ENCODE peak calls at places on chromosomes 7 and 10, in nine cellular contexts. V, X, H, Y, M, F, A, T and O are unnamed samples.
A peak's percentile ranks its signal among the peaks of the same experiment; 100 is the strongest.

GRCh38 chr7:155363852-155364600 is 66.3 kb downstream of the INSIG1 start:
- DNase-seq in M (no peak), A (no peak), T (no peak), H (no peak), Y (no peak), F (no peak), X (no peak), V (no peak), O (no peak)

GRCh38 chr7:148115308-148115707 is 475.3 kb upstream of the C7orf33 start:
- DNase-seq in V (no peak), X (no peak), H (no peak), Y (no peak), A (no peak), T (no peak), F (no peak), M (no peak), O (no peak)

GRCh38 chr7:145978769-145979168 is 137.8 kb upstream of the CNTNAP2 start:
- DNase-seq in H (no peak), M (no peak), A (no peak), T (peak; percentile 92), V (no peak), Y (no peak), X (no peak), F (no peak), O (peak; percentile 49)

GRCh38 chr7:65338346-65338745 is 35.3 kb upstream of the ZNF92 start:
- DNase-seq in F (no peak), V (no peak), Y (no peak), X (no peak), A (no peak), T (no peak), M (no peak), H (no peak), O (no peak)

GRCh38 chr10:132539431-132539839 is 1.8 kb downstream of the INPP5A start:
- DNase-seq in A (peak; percentile 74), T (no peak), V (peak; percentile 52), M (no peak), F (no peak), H (no peak), Y (no peak), X (no peak), O (peak; percentile 11)

GRCh38 chr7:22695476-22696132 is 31.4 kb upstream of the IL6 start:
- DNase-seq in M (no peak), F (no peak), V (no peak), Y (no peak), H (no peak), A (no peak), T (no peak), X (no peak), O (no peak)

GRCh38 chr10:73043766-73044377 is 52.8 kb downstream of the P4HA1 start:
- DNase-seq in T (no peak), V (no peak), H (no peak), F (no peak), M (no peak), A (no peak), X (no peak), Y (no peak), O (no peak)

GRCh38 chr7:45031829-45032228 is 31.8 kb downstream of the CCM2 start:
- DNase-seq in F (no peak), M (no peak), T (peak; percentile 72), H (no peak), Y (no peak), X (no peak), A (no peak), V (no peak), O (no peak)

GRCh38 chr7:28062197-28062988 is 118.2 kb downstream of the JAZF1 start:
- DNase-seq in T (peak; percentile 77), X (peak; percentile 19), H (peak; percentile 27), A (peak; percentile 78), Y (no peak), M (peak; percentile 77), F (no peak), V (peak; percentile 25), O (peak; percentile 70)

GRCh38 chr7:99837649-99838361 is 10.0 kb downstream of the CYP3A43 start:
- DNase-seq in A (no peak), T (no peak), V (no peak), M (no peak), X (no peak), F (no peak), Y (no peak), H (no peak), O (no peak)

GRCh38 chr7:70156052-70156451 is 557.8 kb downstream of the AUTS2 start:
- DNase-seq in T (no peak), X (no peak), M (no peak), H (no peak), V (no peak), F (no peak), Y (no peak), A (no peak), O (no peak)

GRCh38 chr7:111384065-111384891 is 178.0 kb downstream of the IMMP2L start:
- DNase-seq in Y (no peak), V (no peak), A (no peak), T (no peak), F (no peak), H (no peak), M (no peak), X (no peak), O (no peak)

GRCh38 chr7:82567356-82567755 is 123.8 kb upstream of the CACNA2D1 start:
- DNase-seq in M (no peak), X (no peak), V (no peak), A (no peak), T (no peak), Y (no peak), F (no peak), H (no peak), O (no peak)

GRCh38 chr10:80945267-80945880 is 407.7 kb downstream of the SH2D4B start:
- DNase-seq in Y (no peak), F (no peak), V (no peak), T (no peak), M (no peak), H (no peak), X (no peak), A (no peak), O (no peak)

GRCh38 chr10:30988831-30989458 is 42.7 kb downstream of the ZNF438 start:
- DNase-seq in Y (no peak), V (no peak), X (no peak), H (no peak), T (no peak), A (no peak), F (no peak), M (no peak), O (no peak)

GRCh38 chr7:70717553-70718248 is 414.2 kb upstream of the GALNT17 start:
- DNase-seq in Y (no peak), A (no peak), M (no peak), V (no peak), H (no peak), F (no peak), T (no peak), X (no peak), O (no peak)

GRCh38 chr10:99834410-99834809 is 52.0 kb downstream of the ABCC2 start:
- DNase-seq in M (no peak), A (no peak), X (peak; percentile 7), H (no peak), F (no peak), V (no peak), T (no peak), Y (no peak), O (no peak)

GRCh38 chr7:92557249-92557648 is 28.7 kb downstream of the RBM48 start:
- DNase-seq in Y (no peak), T (no peak), V (no peak), F (no peak), H (no peak), X (no peak), A (no peak), M (no peak), O (no peak)

GRCh38 chr10:48215148-48215982 is 59.1 kb downstream of the FRMPD2 start:
- DNase-seq in Y (no peak), H (no peak), T (peak; percentile 11), V (peak; percentile 12), A (no peak), M (no peak), F (no peak), X (no peak), O (no peak)

GRCh38 chr7:8638076-8638475 is 204.7 kb downstream of the NXPH1 start:
- DNase-seq in Y (no peak), T (peak; percentile 86), H (no peak), V (no peak), A (no peak), F (no peak), M (no peak), X (no peak), O (no peak)

GRCh38 chr7:146150153-146150552 is 33.6 kb downstream of the CNTNAP2 start:
- DNase-seq in Y (no peak), H (no peak), A (no peak), F (no peak), X (no peak), T (no peak), V (no peak), M (no peak), O (no peak)

GRCh38 chr7:95396136-95397032 is at the start of gene PON3:
- DNase-seq in V (peak; percentile 7), Y (no peak), X (no peak), H (no peak), T (peak; percentile 90), M (no peak), A (peak; percentile 62), F (no peak), O (no peak)

GRCh38 chr10:124579003-124579384 is 117.4 kb downstream of the LHPP start:
- DNase-seq in T (no peak), A (no peak), V (no peak), X (no peak), Y (no peak), H (no peak), M (peak; percentile 44), F (no peak), O (no peak)

GRCh38 chr10:132616170-132616994 is 78.8 kb downstream of the INPP5A start:
- DNase-seq in Y (no peak), T (no peak), F (peak; percentile 46), H (peak; percentile 32), M (no peak), X (no peak), A (peak; percentile 81), V (peak; percentile 72), O (no peak)

GRCh38 chr7:77308792-77309191 is 107.4 kb downstream of the GSAP start:
- DNase-seq in F (no peak), T (no peak), H (no peak), V (no peak), X (no peak), M (no peak), Y (no peak), A (no peak), O (no peak)

GRCh38 chr10:80518807-80519360 is 18.8 kb upstream of the SH2D4B start:
- DNase-seq in A (no peak), M (no peak), X (no peak), V (no peak), Y (no peak), F (no peak), H (no peak), T (no peak), O (no peak)

GRCh38 chr7:94394399-94395140 is at the start of gene COL1A2:
- DNase-seq in Y (peak; percentile 98), V (peak; percentile 11), H (no peak), A (no peak), M (peak; percentile 89), T (no peak), X (peak; percentile 99), F (no peak), O (no peak)

GRCh38 chr7:34756691-34757090 is 98.7 kb downstream of the NPSR1 start:
- DNase-seq in M (no peak), Y (no peak), V (no peak), T (peak; percentile 78), X (no peak), A (no peak), H (no peak), F (no peak), O (no peak)

GRCh38 chr10:26626066-26626465 is 71.4 kb upstream of the PDSS1 start:
- DNase-seq in Y (no peak), X (no peak), V (no peak), M (no peak), T (no peak), A (no peak), F (no peak), H (no peak), O (no peak)

GRCh38 chr7:65387893-65388292 is 14.2 kb downstream of the ZNF92 start:
- DNase-seq in A (no peak), F (no peak), M (no peak), V (no peak), X (no peak), T (no peak), H (no peak), Y (no peak), O (no peak)

GRCh38 chr7:86825264-86825663 is 181.6 kb downstream of the GRM3 start:
- DNase-seq in X (no peak), M (no peak), Y (no peak), F (no peak), T (no peak), A (no peak), H (no peak), V (no peak), O (no peak)